ENCODE peak calls at places on chromosomes 6 and 20, in six cellular contexts. U is brain pericyte, S is right atrium auricular region, J is NCI-H2081, D is colonic mucosa, F is NCI-H460. Y is an unnamed sample.

GRCh38 chr6:90940812-90941481 is 354.1 kb upstream of the MAP3K7 start:
- DNase-seq in D (no peak), J (peak), S (no peak), F (peak), U (peak), Y (no peak)

GRCh38 chr20:49403911-49404310 is 78.6 kb downstream of the KCNB1 start:
- DNase-seq in S (no peak), D (no peak), U (no peak), J (no peak), F (no peak), Y (no peak)

GRCh38 chr20:52490715-52491430 is 299.3 kb upstream of the ZFP64 start:
- DNase-seq in U (no peak), J (no peak), D (no peak), S (no peak), F (peak), Y (no peak)

GRCh38 chr6:2714359-2714895 is 36.3 kb downstream of the MYLK4 start:
- DNase-seq in F (no peak), S (no peak), J (no peak), D (no peak), U (peak), Y (no peak)

GRCh38 chr20:3681931-3682820 is at the start of gene ADAM33:
- DNase-seq in J (no peak), U (no peak), S (no peak), D (peak), F (no peak), Y (peak)

GRCh38 chr6:2033544-2033943 is 211.9 kb downstream of the GMDS start:
- DNase-seq in D (no peak), J (no peak), S (no peak), F (no peak), U (no peak), Y (no peak)

GRCh38 chr6:112231609-112232060 is 22.7 kb downstream of the LAMA4 start:
- DNase-seq in F (no peak), S (no peak), U (no peak), D (no peak), J (peak), Y (no peak)

GRCh38 chr6:22873531-22874136 is 304.3 kb downstream of the HDGFL1 start:
- DNase-seq in F (no peak), U (no peak), J (no peak), S (no peak), D (no peak), Y (no peak)

GRCh38 chr20:49983123-49983847 is 505 bp downstream of the SNAI1 start:
- DNase-seq in J (no peak), F (no peak), U (no peak), D (no peak), S (no peak), Y (no peak)

GRCh38 chr6:56235245-56235644 is 12.1 kb downstream of the COL21A1 start:
- DNase-seq in F (no peak), U (no peak), S (no peak), D (no peak), J (no peak), Y (no peak)

GRCh38 chr6:71977860-71978259 is 91.5 kb downstream of the RIMS1 start:
- DNase-seq in U (no peak), F (no peak), D (no peak), S (no peak), J (no peak), Y (no peak)

GRCh38 chr20:46512943-46513844 is at the start of gene ZNF334:
- DNase-seq in D (peak), U (no peak), S (no peak), F (peak), J (peak), Y (no peak)

GRCh38 chr20:60046011-60046413 is 87.8 kb downstream of the CDH26 start:
- DNase-seq in F (no peak), J (no peak), S (no peak), D (no peak), U (no peak), Y (no peak)

GRCh38 chr6:167714166-167714565 is 112.5 kb upstream of the AFDN start:
- DNase-seq in D (no peak), S (no peak), J (no peak), F (no peak), U (no peak), Y (no peak)

GRCh38 chr6:52361347-52361944 is 505 bp upstream of the PAQR8 start:
- DNase-seq in D (peak), S (peak), J (no peak), F (no peak), U (no peak), Y (no peak)

GRCh38 chr20:51404297-51405060 is 138.0 kb downstream of the NFATC2 start:
- DNase-seq in J (no peak), S (no peak), D (peak), F (peak), U (peak), Y (no peak)

GRCh38 chr6:141587482-141588266 is 545.1 kb upstream of the GJE1 start:
- DNase-seq in J (no peak), D (no peak), U (no peak), F (peak), S (no peak), Y (no peak)

GRCh38 chr6:11242709-11243108 is 10.2 kb upstream of the NEDD9 start:
- DNase-seq in J (no peak), D (no peak), S (no peak), F (no peak), U (no peak), Y (no peak)

GRCh38 chr20:1711266-1711665 is 53.7 kb upstream of the SIRPG start:
- DNase-seq in J (no peak), F (no peak), S (no peak), U (no peak), D (no peak), Y (no peak)

GRCh38 chr20:38112943-38113294 is 52.2 kb downstream of the TGM2 start:
- DNase-seq in J (no peak), U (no peak), D (no peak), S (no peak), F (no peak), Y (no peak)

GRCh38 chr6:56223995-56224394 is 23.4 kb downstream of the COL21A1 start:
- DNase-seq in J (no peak), F (no peak), S (no peak), U (no peak), D (no peak), Y (no peak)

GRCh38 chr6:27672113-27672799 is 199.4 kb upstream of the ZNF184 start:
- DNase-seq in S (no peak), F (peak), D (peak), J (peak), U (no peak), Y (peak)

GRCh38 chr6:32070814-32071466 is 32.7 kb downstream of the CYP21A2 start:
- DNase-seq in D (no peak), F (no peak), S (peak), U (no peak), J (no peak), Y (no peak)

Y was measured in Calu3.